ENCODE peak calls at places on chromosomes 16 and 17, in six cellular contexts. One of them, this sample, is unnamed.
A peak's percentile ranks its signal among the peaks of the same experiment; 100 is the strongest.

GRCh38 chr17:57373071-57373470 is 116.7 kb downstream of the MSI2 start:
- DNase-seq in mesendoderm: no peak
- DNase-seq in mesenchymal stem cell: no peak
- DNase-seq in H1: no peak
- DNase-seq in IMR-90: no peak
- DNase-seq in trophoblast cell: no peak
- DNase-seq in this sample: no peak

GRCh38 chr16:6482861-6483530 is 849.6 kb upstream of the RBFOX1 start:
- DNase-seq in mesendoderm: no peak
- DNase-seq in mesenchymal stem cell: no peak
- DNase-seq in H1: peak; percentile 50
- DNase-seq in IMR-90: no peak
- DNase-seq in trophoblast cell: no peak
- DNase-seq in this sample: no peak

GRCh38 chr16:27322858-27323780 is 9.3 kb downstream of the IL4R start:
- DNase-seq in mesendoderm: peak; percentile 80
- DNase-seq in mesenchymal stem cell: no peak
- DNase-seq in H1: no peak
- DNase-seq in IMR-90: no peak
- DNase-seq in trophoblast cell: peak; percentile 96
- DNase-seq in this sample: no peak

GRCh38 chr17:36728030-36728991 is 126.9 kb downstream of the MRM1 start:
- DNase-seq in mesendoderm: peak; percentile 94
- DNase-seq in mesenchymal stem cell: no peak
- DNase-seq in H1: no peak
- DNase-seq in IMR-90: no peak
- DNase-seq in trophoblast cell: no peak
- DNase-seq in this sample: no peak

GRCh38 chr16:9854665-9855064 is 327.6 kb downstream of the GRIN2A start:
- DNase-seq in mesendoderm: no peak
- DNase-seq in mesenchymal stem cell: no peak
- DNase-seq in H1: no peak
- DNase-seq in IMR-90: no peak
- DNase-seq in trophoblast cell: no peak
- DNase-seq in this sample: no peak

GRCh38 chr17:44911133-44912001 is 3.9 kb downstream of the GFAP start:
- DNase-seq in mesendoderm: peak; percentile 93
- DNase-seq in mesenchymal stem cell: peak; percentile 76
- DNase-seq in H1: peak; percentile 87
- DNase-seq in IMR-90: peak; percentile 24
- DNase-seq in trophoblast cell: peak; percentile 77
- DNase-seq in this sample: peak; percentile 55

GRCh38 chr16:24645739-24646645 is 83.5 kb upstream of the TNRC6A start:
- DNase-seq in mesendoderm: no peak
- DNase-seq in mesenchymal stem cell: peak; percentile 99
- DNase-seq in H1: no peak
- DNase-seq in IMR-90: peak; percentile 100
- DNase-seq in trophoblast cell: peak; percentile 95
- DNase-seq in this sample: no peak

GRCh38 chr17:74153456-74153810 is 50.0 kb upstream of the RPL38 start:
- DNase-seq in mesendoderm: no peak
- DNase-seq in mesenchymal stem cell: no peak
- DNase-seq in H1: peak; percentile 8
- DNase-seq in IMR-90: no peak
- DNase-seq in trophoblast cell: no peak
- DNase-seq in this sample: no peak

GRCh38 chr16:61148930-61149329 is 887.3 kb downstream of the CDH8 start:
- DNase-seq in mesendoderm: peak; percentile 38
- DNase-seq in mesenchymal stem cell: no peak
- DNase-seq in H1: no peak
- DNase-seq in IMR-90: no peak
- DNase-seq in trophoblast cell: peak; percentile 17
- DNase-seq in this sample: no peak

DNA sequence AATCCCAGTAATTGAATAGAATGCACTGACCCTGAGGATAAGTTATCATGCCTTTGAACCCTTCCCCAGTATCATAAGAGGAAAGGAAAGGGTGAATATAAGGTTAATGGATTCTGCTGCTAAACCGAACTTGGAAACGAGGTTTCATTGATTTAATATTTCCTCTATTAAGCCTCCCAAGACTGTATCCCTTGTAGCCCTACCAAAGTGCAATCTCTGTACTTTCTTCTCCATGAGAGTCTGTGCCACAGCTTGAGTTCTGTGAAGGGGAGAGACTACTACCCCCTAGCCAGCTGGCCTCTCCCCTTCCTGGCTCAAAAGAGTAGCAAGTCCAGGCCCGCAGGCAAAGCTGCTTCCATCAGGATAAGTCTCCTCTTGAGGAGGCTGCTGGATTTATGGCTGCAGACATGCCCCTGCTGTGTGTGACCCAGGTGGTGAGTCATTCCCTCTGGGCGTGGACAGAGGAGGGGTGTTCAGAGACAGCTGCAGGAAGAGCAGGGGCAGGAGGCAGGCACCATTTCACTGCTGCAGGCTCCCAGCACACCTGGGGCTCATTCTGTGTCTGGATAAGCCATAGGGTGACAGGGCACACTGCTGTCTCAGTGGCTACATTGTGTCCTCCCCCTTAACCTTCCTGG is 58.4 kb downstream of the TOM1L2 start:
- DNase-seq in mesendoderm: peak; percentile 96
- DNase-seq in mesenchymal stem cell: peak; percentile 95
- DNase-seq in H1: no peak
- DNase-seq in IMR-90: peak; percentile 90
- DNase-seq in trophoblast cell: peak; percentile 78
- DNase-seq in this sample: no peak
- H3K4me1 ChIP-seq in mesendoderm: peaks cover 7% of the 10 kb centered on the region
- H3K4me1 ChIP-seq in mesenchymal stem cell: peaks cover 9% of the 10 kb centered on the region
- H3K4me1 ChIP-seq in H1: no peaks in the 10 kb centered on the region
- H3K4me1 ChIP-seq in IMR-90: peaks cover 7% of the 10 kb centered on the region
- H3K4me1 ChIP-seq in trophoblast cell: peaks cover 17% of the 10 kb centered on the region
- H3K4me1 ChIP-seq in this sample: peaks cover 18% of the 10 kb centered on the region

GRCh38 chr16:23080329-23080728 is 68.9 kb downstream of the USP31 start:
- DNase-seq in mesendoderm: no peak
- DNase-seq in mesenchymal stem cell: no peak
- DNase-seq in H1: no peak
- DNase-seq in IMR-90: no peak
- DNase-seq in trophoblast cell: peak; percentile 16
- DNase-seq in this sample: no peak

GRCh38 chr16:23079683-23080221 is 69.5 kb downstream of the USP31 start:
- DNase-seq in mesendoderm: no peak
- DNase-seq in mesenchymal stem cell: no peak
- DNase-seq in H1: no peak
- DNase-seq in IMR-90: no peak
- DNase-seq in trophoblast cell: no peak
- DNase-seq in this sample: no peak

GRCh38 chr16:23080747-23081146 is 68.5 kb downstream of the USP31 start:
- DNase-seq in mesendoderm: no peak
- DNase-seq in mesenchymal stem cell: no peak
- DNase-seq in H1: no peak
- DNase-seq in IMR-90: no peak
- DNase-seq in trophoblast cell: no peak
- DNase-seq in this sample: no peak

GRCh38 chr16:23081675-23082119 is 67.6 kb downstream of the USP31 start:
- DNase-seq in mesendoderm: peak; percentile 5
- DNase-seq in mesenchymal stem cell: no peak
- DNase-seq in H1: no peak
- DNase-seq in IMR-90: peak; percentile 35
- DNase-seq in trophoblast cell: peak; percentile 54
- DNase-seq in this sample: no peak

GRCh38 chr16:23082161-23082788 is 67.0 kb downstream of the USP31 start:
- DNase-seq in mesendoderm: no peak
- DNase-seq in mesenchymal stem cell: no peak
- DNase-seq in H1: no peak
- DNase-seq in IMR-90: no peak
- DNase-seq in trophoblast cell: no peak
- DNase-seq in this sample: no peak
- H3K23ac ChIP-seq in mesendoderm: no peak overlapping the region
- H3K23ac ChIP-seq in mesenchymal stem cell: no peak overlapping the region
- H3K23ac ChIP-seq in H1: no peak overlapping the region
- H3K23ac ChIP-seq in IMR-90: no peak overlapping the region
- H3K23ac ChIP-seq in trophoblast cell: no peak overlapping the region
- H3K23ac ChIP-seq in this sample: no peak overlapping the region

GRCh38 chr17:39607057-39607850 is 466 bp downstream of the NEUROD2 start:
- DNase-seq in mesendoderm: no peak
- DNase-seq in mesenchymal stem cell: no peak
- DNase-seq in H1: peak; percentile 80
- DNase-seq in IMR-90: no peak
- DNase-seq in trophoblast cell: no peak
- DNase-seq in this sample: no peak

GRCh38 chr17:39605492-39606433 is 2.0 kb downstream of the NEUROD2 start:
- DNase-seq in mesendoderm: no peak
- DNase-seq in mesenchymal stem cell: peak; percentile 35
- DNase-seq in H1: peak; percentile 81
- DNase-seq in IMR-90: no peak
- DNase-seq in trophoblast cell: no peak
- DNase-seq in this sample: no peak

GRCh38 chr17:39607851-39608130 is at the start of gene NEUROD2:
- DNase-seq in mesendoderm: no peak
- DNase-seq in mesenchymal stem cell: no peak
- DNase-seq in H1: peak; percentile 55
- DNase-seq in IMR-90: no peak
- DNase-seq in trophoblast cell: no peak
- DNase-seq in this sample: no peak

GRCh38 chr17:39604911-39605491 is 2.7 kb downstream of the NEUROD2 start:
- DNase-seq in mesendoderm: no peak
- DNase-seq in mesenchymal stem cell: no peak
- DNase-seq in H1: peak; percentile 79
- DNase-seq in IMR-90: no peak
- DNase-seq in trophoblast cell: no peak
- DNase-seq in this sample: no peak

GRCh38 chr17:39606434-39607056 is 1.2 kb downstream of the NEUROD2 start:
- DNase-seq in mesendoderm: no peak
- DNase-seq in mesenchymal stem cell: no peak
- DNase-seq in H1: peak; percentile 81
- DNase-seq in IMR-90: no peak
- DNase-seq in trophoblast cell: no peak
- DNase-seq in this sample: no peak
- H3K4me3 ChIP-seq in mesendoderm: no peak overlapping the region
- H3K4me3 ChIP-seq in mesenchymal stem cell: no peak overlapping the region
- H3K4me3 ChIP-seq in H1: peak overlapping the region; percentile 59
- H3K4me3 ChIP-seq in IMR-90: no peak overlapping the region
- H3K4me3 ChIP-seq in trophoblast cell: no peak overlapping the region
- H3K4me3 ChIP-seq in this sample: peak overlapping the region; percentile 38

DNA sequence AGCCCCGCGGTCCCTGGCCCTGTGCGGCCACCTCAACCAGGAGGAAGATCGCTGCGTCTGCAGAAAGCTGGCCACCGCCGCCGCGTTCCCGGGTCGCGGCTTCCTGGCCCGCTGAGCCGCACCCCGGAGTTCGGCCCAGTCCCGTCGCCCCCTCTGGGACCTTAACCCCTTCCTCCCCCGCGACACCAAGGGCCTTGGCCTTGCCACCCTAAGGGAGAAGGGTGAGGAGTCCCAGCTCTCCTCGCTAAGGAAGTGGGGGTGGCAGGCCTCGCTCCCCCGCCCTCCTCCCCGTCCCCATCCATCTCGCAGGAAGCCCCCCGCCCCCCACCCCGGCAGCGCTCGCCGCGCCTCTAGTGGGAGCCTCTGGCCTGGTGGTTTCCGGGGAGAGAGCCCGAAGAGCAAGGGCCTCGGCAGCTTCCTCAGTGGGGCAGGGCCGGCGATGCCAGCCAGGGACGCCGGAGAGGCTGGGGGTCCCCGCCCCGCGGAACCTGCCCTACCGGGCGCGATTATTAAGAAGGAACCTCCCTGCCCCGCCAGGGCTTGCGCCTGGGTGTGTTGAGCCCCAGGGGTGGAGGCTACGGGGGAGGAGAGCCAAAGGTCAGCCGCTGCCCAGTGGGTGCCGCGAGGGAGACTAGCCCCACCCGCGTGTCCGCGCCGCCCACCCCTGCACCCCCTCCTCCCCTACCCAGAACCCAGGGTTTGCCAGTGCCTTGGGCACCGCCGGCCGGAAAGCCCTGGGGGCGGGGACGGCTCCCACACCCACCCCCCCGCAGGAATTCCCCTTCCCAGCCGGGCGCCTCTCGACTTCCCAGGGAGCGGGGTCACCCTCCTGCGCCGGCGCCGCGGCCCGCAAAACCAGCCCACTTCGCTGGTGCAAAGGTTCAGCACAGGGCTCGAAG is 6.8 kb downstream of the CBX4 start:
- DNase-seq in mesendoderm: no peak
- DNase-seq in mesenchymal stem cell: peak; percentile 67
- DNase-seq in H1: peak; percentile 74
- DNase-seq in IMR-90: no peak
- DNase-seq in trophoblast cell: no peak
- DNase-seq in this sample: no peak
- H3K4me1 ChIP-seq in mesendoderm: peaks cover 11% of the 10 kb centered on the region
- H3K4me1 ChIP-seq in mesenchymal stem cell: peaks cover 51% of the 10 kb centered on the region
- H3K4me1 ChIP-seq in H1: peaks cover 28% of the 10 kb centered on the region
- H3K4me1 ChIP-seq in IMR-90: peaks cover 20% of the 10 kb centered on the region
- H3K4me1 ChIP-seq in trophoblast cell: peaks cover 31% of the 10 kb centered on the region
- H3K4me1 ChIP-seq in this sample: peaks cover 39% of the 10 kb centered on the region

DNA sequence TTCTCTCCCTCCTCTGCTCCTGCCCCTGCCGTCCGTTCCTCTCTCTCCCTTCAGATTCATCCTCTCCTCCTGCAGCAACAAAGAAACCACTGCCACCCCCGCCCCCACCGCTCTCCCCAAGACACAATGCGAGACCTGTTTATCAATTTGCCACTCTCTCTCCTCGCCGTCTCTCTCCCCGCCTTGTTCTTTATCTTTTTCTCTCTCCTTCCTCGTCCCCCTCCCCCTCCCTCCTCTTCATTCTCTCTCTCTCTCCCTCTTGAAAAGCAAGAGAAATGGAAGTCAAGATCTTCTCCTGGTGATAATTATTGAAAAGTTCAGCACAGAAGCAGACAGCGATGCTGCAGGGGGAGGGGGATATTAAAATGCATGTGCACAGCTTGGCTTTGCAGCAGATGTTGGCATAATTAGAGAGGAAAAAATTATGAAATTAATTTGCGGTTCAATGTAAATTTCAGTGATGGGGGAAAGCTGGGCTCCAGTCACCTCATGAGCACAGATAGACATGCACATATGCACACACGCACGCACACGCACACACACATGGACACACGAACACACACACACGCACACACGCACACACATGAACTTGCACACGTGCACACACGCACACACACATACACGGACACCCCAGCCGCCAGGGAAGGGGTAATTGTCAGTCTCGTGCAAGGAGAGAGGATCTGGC is 58.1 kb upstream of the CBFA2T3 start:
- DNase-seq in mesendoderm: peak; percentile 15
- DNase-seq in mesenchymal stem cell: no peak
- DNase-seq in H1: no peak
- DNase-seq in IMR-90: no peak
- DNase-seq in trophoblast cell: no peak
- DNase-seq in this sample: no peak
- H3K23ac ChIP-seq in mesendoderm: peak overlapping the region; percentile 68
- H3K23ac ChIP-seq in mesenchymal stem cell: no peak overlapping the region
- H3K23ac ChIP-seq in H1: no peak overlapping the region
- H3K23ac ChIP-seq in IMR-90: no peak overlapping the region
- H3K23ac ChIP-seq in trophoblast cell: no peak overlapping the region
- H3K23ac ChIP-seq in this sample: no peak overlapping the region

GRCh38 chr16:82761858-82762257 is 135.1 kb downstream of the CDH13 start:
- DNase-seq in mesendoderm: no peak
- DNase-seq in mesenchymal stem cell: peak; percentile 61
- DNase-seq in H1: no peak
- DNase-seq in IMR-90: peak; percentile 38
- DNase-seq in trophoblast cell: no peak
- DNase-seq in this sample: no peak
- H3K4me3 ChIP-seq in mesendoderm: no peak overlapping the region
- H3K4me3 ChIP-seq in mesenchymal stem cell: peak overlapping the region; percentile 65
- H3K4me3 ChIP-seq in H1: no peak overlapping the region
- H3K4me3 ChIP-seq in IMR-90: no peak overlapping the region
- H3K4me3 ChIP-seq in trophoblast cell: no peak overlapping the region
- H3K4me3 ChIP-seq in this sample: no peak overlapping the region

GRCh38 chr16:17346441-17346773 is 124.4 kb downstream of the XYLT1 start:
- DNase-seq in mesendoderm: no peak
- DNase-seq in mesenchymal stem cell: no peak
- DNase-seq in H1: no peak
- DNase-seq in IMR-90: no peak
- DNase-seq in trophoblast cell: no peak
- DNase-seq in this sample: no peak
- H3K4me1 ChIP-seq in mesendoderm: no peaks in the 10 kb centered on the region
- H3K4me1 ChIP-seq in mesenchymal stem cell: no peaks in the 10 kb centered on the region
- H3K4me1 ChIP-seq in H1: no peaks in the 10 kb centered on the region
- H3K4me1 ChIP-seq in IMR-90: peaks cover 3% of the 10 kb centered on the region
- H3K4me1 ChIP-seq in trophoblast cell: no peaks in the 10 kb centered on the region
- H3K4me1 ChIP-seq in this sample: no peaks in the 10 kb centered on the region